ENCODE peak calls at places on chromosomes 5 and 9, in eight cellular contexts. M, Z, H, Y, T, L, R and E are unnamed samples.

GRCh38 chr5:133425183-133425582 is 187.2 kb downstream of the FSTL4 start:
- DNase-seq in M (no peak), Z (no peak), H (peak; percentile 88), Y (no peak), T (no peak), L (no peak), R (no peak), E (no peak)

GRCh38 chr9:3948826-3949578 is 350.9 kb downstream of the GLIS3 start:
- DNase-seq in M (peak; percentile 11), Z (no peak), H (no peak), Y (no peak), T (no peak), L (no peak), R (no peak), E (peak; percentile 61)

GRCh38 chr5:56973473-56973872 is 21.6 kb upstream of the MIER3 start:
- DNase-seq in M (no peak), Z (no peak), H (no peak), Y (no peak), T (no peak), L (no peak), R (no peak), E (no peak)

GRCh38 chr5:14364096-14364495 is 217.5 kb upstream of the OTULINL start:
- DNase-seq in M (peak; percentile 53), Z (no peak), H (no peak), Y (peak; percentile 41), T (peak; percentile 16), L (peak; percentile 12), R (no peak), E (peak; percentile 26)

GRCh38 chr9:101468116-101468515 is 32.5 kb upstream of the ALDOB start:
- DNase-seq in M (no peak), Z (no peak), H (no peak), Y (no peak), T (no peak), L (no peak), R (no peak), E (no peak)

GRCh38 chr9:28782630-28783029 is 1209.3 kb upstream of the C9orf72 start:
- DNase-seq in M (peak; percentile 31), Z (no peak), H (no peak), Y (no peak), T (no peak), L (no peak), R (no peak), E (no peak)

GRCh38 chr9:134625361-134626140 is 16.1 kb upstream of the COL5A1 start:
- DNase-seq in M (peak; percentile 8), Z (no peak), H (no peak), Y (no peak), T (no peak), L (no peak), R (no peak), E (peak; percentile 65)

GRCh38 chr9:16321461-16322119 is 548.9 kb downstream of the BNC2 start:
- DNase-seq in M (peak; percentile 69), Z (no peak), H (peak; percentile 32), Y (peak; percentile 43), T (no peak), L (no peak), R (no peak), E (peak; percentile 84)

GRCh38 chr5:84383816-84384603 is 670 bp downstream of the EDIL3 start:
- DNase-seq in M (peak; percentile 53), Z (peak; percentile 52), H (peak; percentile 84), Y (peak; percentile 51), T (no peak), L (no peak), R (no peak), E (peak; percentile 70)

GRCh38 chr5:179409806-179410205 is 64.5 kb upstream of the ADAMTS2 start:
- DNase-seq in M (no peak), Z (no peak), H (no peak), Y (no peak), T (no peak), L (no peak), R (no peak), E (no peak)
- H3K9me3 ChIP-seq in M (no peaks in the 10 kb centered on the region), Z (no peaks in the 10 kb centered on the region), H (no peaks in the 10 kb centered on the region), Y (no peaks in the 10 kb centered on the region), T (no peaks in the 10 kb centered on the region), L (no peaks in the 10 kb centered on the region), R (no peaks in the 10 kb centered on the region), E (no peaks in the 10 kb centered on the region)

GRCh38 chr5:88376728-88377127 is 108.1 kb upstream of the TMEM161B start:
- DNase-seq in M (no peak), Z (no peak), H (no peak), Y (no peak), T (no peak), L (no peak), R (no peak), E (no peak)
- TF ChIP-seq EZH2phosphoT487 in M (no peak), Z (no peak), H (no peak), Y (no peak), T (no peak), L (no peak), R (no peak), E (no peak)

GRCh38 chr9:96817973-96818372 is 36.3 kb downstream of the ZNF782 start:
- DNase-seq in M (no peak), Z (no peak), H (no peak), Y (no peak), T (no peak), L (no peak), R (no peak), E (no peak)

GRCh38 chr9:96813607-96814006 is 35.7 kb upstream of the ZNF510 start:
- DNase-seq in M (no peak), Z (no peak), H (no peak), Y (no peak), T (no peak), L (no peak), R (no peak), E (no peak)

GRCh38 chr9:96818535-96818934 is 35.8 kb downstream of the ZNF782 start:
- DNase-seq in M (no peak), Z (no peak), H (no peak), Y (no peak), T (no peak), L (peak; percentile 1), R (no peak), E (peak; percentile 0)
- H3K9me3 ChIP-seq in M (peaks cover 57% of the 10 kb centered on the region), Z (peaks cover 80% of the 10 kb centered on the region), H (peaks cover 80% of the 10 kb centered on the region), Y (peaks cover 65% of the 10 kb centered on the region), T (peaks cover 2% of the 10 kb centered on the region), L (peaks cover 58% of the 10 kb centered on the region), R (peaks cover 29% of the 10 kb centered on the region), E (peaks cover 18% of the 10 kb centered on the region)

GRCh38 chr5:166910995-166911394 is 1380.5 kb upstream of the WWC1 start:
- DNase-seq in M (no peak), Z (no peak), H (no peak), Y (no peak), T (no peak), L (no peak), R (no peak), E (no peak)
- TF ChIP-seq EZH2phosphoT487 in M (no peak), Z (no peak), H (no peak), Y (no peak), T (no peak), L (no peak), R (no peak), E (no peak)

GRCh38 chr5:178990491-178990890 is 4.6 kb downstream of the GRM6 start:
- DNase-seq in M (no peak), Z (no peak), H (no peak), Y (no peak), T (no peak), L (no peak), R (no peak), E (no peak)
- H3K9me3 ChIP-seq in M (no peaks in the 10 kb centered on the region), Z (no peaks in the 10 kb centered on the region), H (no peaks in the 10 kb centered on the region), Y (no peaks in the 10 kb centered on the region), T (no peaks in the 10 kb centered on the region), L (no peaks in the 10 kb centered on the region), R (peaks cover 8% of the 10 kb centered on the region), E (no peaks in the 10 kb centered on the region)

GRCh38 chr5:69414885-69415583 is at the start of gene MARVELD2:
- DNase-seq in M (peak; percentile 90), Z (peak; percentile 96), H (peak; percentile 90), Y (peak; percentile 26), T (peak; percentile 80), L (no peak), R (peak; percentile 77), E (peak; percentile 77)
- TF ChIP-seq EZH2phosphoT487 in M (no peak), Z (no peak), H (no peak), Y (no peak), T (no peak), L (no peak), R (no peak), E (no peak)

DNA sequence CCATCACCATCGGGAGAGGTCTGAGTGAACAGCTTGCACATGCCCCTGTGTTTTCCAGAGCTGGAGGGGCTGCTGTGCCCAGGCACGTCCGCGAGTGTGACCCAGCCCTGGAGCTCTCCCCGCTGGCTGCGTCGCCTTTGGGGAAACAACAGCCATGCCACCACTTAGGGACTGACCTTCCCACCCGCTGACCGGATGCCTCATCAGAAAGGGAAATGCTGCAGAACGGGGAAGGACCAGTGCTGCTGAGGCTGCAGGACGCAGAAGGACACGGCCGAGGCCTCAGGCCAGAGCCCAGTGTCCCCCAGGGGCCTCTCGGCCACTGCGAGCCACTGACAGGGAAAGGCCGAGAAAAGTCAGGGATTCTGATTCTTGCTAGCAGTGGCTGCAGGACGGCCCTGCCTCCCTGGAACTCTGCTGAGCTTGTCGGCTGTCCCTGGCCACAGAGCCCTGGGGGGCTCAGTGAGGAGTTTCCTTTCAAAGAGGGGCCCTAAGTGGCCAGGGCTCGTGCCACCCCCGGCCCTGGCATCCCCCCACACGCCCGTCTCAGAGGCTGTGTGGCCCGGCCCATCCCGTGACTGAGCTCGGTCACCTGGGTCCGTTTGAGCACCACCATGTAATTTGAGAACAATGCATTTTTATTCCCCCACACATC is 130.8 kb downstream of the ZNF354C start:
- DNase-seq in M (no peak), Z (no peak), H (no peak), Y (no peak), T (no peak), L (no peak), R (no peak), E (no peak)
- H3K9me3 ChIP-seq in M (no peaks in the 10 kb centered on the region), Z (no peaks in the 10 kb centered on the region), H (no peaks in the 10 kb centered on the region), Y (no peaks in the 10 kb centered on the region), T (no peaks in the 10 kb centered on the region), L (no peaks in the 10 kb centered on the region), R (no peaks in the 10 kb centered on the region), E (no peaks in the 10 kb centered on the region)

DNA sequence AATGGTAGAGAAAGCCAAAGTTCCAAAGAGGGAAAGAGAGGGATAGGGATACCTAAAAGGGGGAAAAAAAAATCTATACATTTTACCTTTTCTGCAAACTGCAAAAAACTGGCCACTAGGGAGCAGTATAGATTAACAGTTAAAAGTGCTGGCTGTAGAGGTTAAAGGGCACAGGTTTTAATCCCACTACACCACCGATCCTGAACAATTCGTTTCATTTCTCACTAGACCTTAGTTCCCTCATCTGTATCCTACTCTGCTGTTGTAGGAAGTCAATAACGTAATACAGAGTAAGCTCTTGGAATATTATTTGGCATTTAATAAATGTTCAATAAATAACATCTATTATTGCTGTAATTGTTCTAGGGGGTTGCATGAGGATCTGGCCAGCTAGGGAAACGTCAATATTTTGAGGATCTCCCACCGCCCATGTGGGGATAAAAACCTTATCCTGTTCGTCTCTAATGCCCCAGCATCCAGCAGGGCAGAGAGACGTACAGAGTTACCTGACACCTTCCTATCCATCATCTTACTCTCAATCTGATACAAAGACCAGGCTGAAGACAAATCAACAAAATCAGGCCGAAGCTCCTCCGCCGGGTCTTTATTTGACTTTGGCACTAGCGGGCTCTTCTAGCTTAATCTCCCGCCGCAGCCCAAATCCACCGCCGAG is 762 bp downstream of the CDC26 start:
- DNase-seq in M (peak; percentile 73), Z (peak; percentile 86), H (peak; percentile 87), Y (peak; percentile 57), T (peak; percentile 74), L (peak; percentile 78), R (peak; percentile 48), E (peak; percentile 82)
- TF ChIP-seq EZH2phosphoT487 in M (no peak), Z (no peak), H (no peak), Y (no peak), T (no peak), L (no peak), R (no peak), E (no peak)